ENCODE peak calls at places on chromosomes 3 and 15, in four cellular contexts. Z is neural progenitor cell, P is BJ, I is mesothelial cell of epicardium. X is an unnamed sample.

GRCh38 chr15:49235446-49236207 is 65.6 kb downstream of the GALK2 start:
- DNase-seq in P (peak), I (no peak), Z (peak), X (no peak)

GRCh38 chr3:18853269-18853668 is 295.0 kb upstream of the KCNH8 start:
- DNase-seq in Z (no peak), I (no peak), P (no peak), X (no peak)

GRCh38 chr3:16993227-16993626 is 108.5 kb downstream of the PLCL2 start:
- DNase-seq in I (no peak), Z (no peak), P (no peak), X (no peak)

GRCh38 chr15:71800835-71801745 is 9.3 kb upstream of the NR2E3 start:
- DNase-seq in I (no peak), P (no peak), Z (peak), X (no peak)

GRCh38 chr3:169596126-169596525 is 67.4 kb downstream of the MECOM start:
- DNase-seq in P (no peak), I (no peak), Z (no peak), X (no peak)

GRCh38 chr3:101898062-101898461 is 48.7 kb downstream of the NFKBIZ start:
- DNase-seq in P (no peak), Z (no peak), I (no peak), X (no peak)

GRCh38 chr3:178155521-178155920 is 380.7 kb upstream of the KCNMB2 start:
- DNase-seq in P (no peak), I (no peak), Z (peak), X (no peak)

GRCh38 chr3:46931631-46932441 is 44.7 kb downstream of the CCDC12 start:
- DNase-seq in Z (no peak), P (no peak), I (no peak), X (no peak)

GRCh38 chr15:74616020-74616939 is 644 bp downstream of the CLK3 start:
- DNase-seq in I (peak), Z (peak), P (no peak), X (no peak)

GRCh38 chr3:146468234-146468931 is 978 bp downstream of the PLSCR2 start:
- DNase-seq in Z (no peak), P (no peak), I (no peak), X (no peak)

GRCh38 chr3:167653750-167654149 is at the start of gene WDR49:
- DNase-seq in Z (peak), P (no peak), I (no peak), X (no peak)

GRCh38 chr15:48330045-48330840 is 986 bp upstream of the DUT start:
- DNase-seq in P (no peak), Z (no peak), I (no peak), X (no peak)

GRCh38 chr3:107522510-107523360 is at the start of gene BBX:
- DNase-seq in Z (peak), I (peak), P (peak), X (peak)

GRCh38 chr15:68614621-68615035 is 35.8 kb downstream of the CORO2B start:
- DNase-seq in Z (peak), P (no peak), I (no peak), X (no peak)

GRCh38 chr3:30779686-30780287 is 114.7 kb downstream of the GADL1 start:
- DNase-seq in I (no peak), P (no peak), Z (peak), X (no peak)

GRCh38 chr3:53195602-53196574 is 34.9 kb downstream of the PRKCD start:
- DNase-seq in P (no peak), Z (peak), I (peak), X (peak)

GRCh38 chr15:90387534-90388461 is at the start of gene IQGAP1:
- DNase-seq in Z (peak), P (peak), I (peak), X (peak)

GRCh38 chr15:72796515-72797337 is 13.2 kb upstream of the ADPGK start:
- DNase-seq in Z (peak), P (no peak), I (no peak), X (peak)

GRCh38 chr3:129664040-129664646 is 57.7 kb upstream of the PLXND1 start:
- DNase-seq in Z (peak), P (no peak), I (no peak), X (no peak)

GRCh38 chr3:155912574-155913190 is 42.2 kb downstream of the GMPS start:
- DNase-seq in I (no peak), P (no peak), Z (no peak), X (no peak)

GRCh38 chr3:116153174-116153573 is 292.1 kb downstream of the LSAMP start:
- DNase-seq in Z (no peak), P (no peak), I (no peak), X (no peak)

GRCh38 chr3:14587733-14588360 is 47.7 kb upstream of the GRIP2 start:
- DNase-seq in Z (no peak), I (no peak), P (no peak), X (no peak)

GRCh38 chr3:184559336-184559735 is 2.2 kb upstream of the EPHB3 start:
- DNase-seq in Z (no peak), I (no peak), P (no peak), X (no peak)

GRCh38 chr3:42302924-42303634 is 37.1 kb upstream of the CCK start:
- DNase-seq in I (no peak), P (no peak), Z (no peak), X (no peak)

GRCh38 chr3:56118968-56119367 is 349.3 kb downstream of the ERC2 start:
- DNase-seq in I (no peak), Z (no peak), P (no peak), X (no peak)

GRCh38 chr3:49006591-49007067 is 562 bp upstream of the WDR6 start:
- DNase-seq in P (no peak), I (no peak), Z (peak), X (no peak)

GRCh38 chr3:32392530-32393302 is 1.1 kb downstream of the CMTM7 start:
- DNase-seq in P (no peak), Z (no peak), I (no peak), X (no peak)

GRCh38 chr3:111547645-111548044 is 5.6 kb downstream of the CD96 start:
- DNase-seq in Z (no peak), P (no peak), I (no peak), X (no peak)

GRCh38 chr3:136753112-136753939 is 1.1 kb upstream of the STAG1 start:
- DNase-seq in I (no peak), Z (no peak), P (no peak), X (no peak)

GRCh38 chr15:81309647-81310460 is 14.1 kb downstream of the STARD5 start:
- DNase-seq in P (no peak), I (no peak), Z (no peak), X (no peak)

GRCh38 chr15:100266166-100266565 is 75.6 kb downstream of the ADAMTS17 start:
- DNase-seq in I (no peak), Z (no peak), P (no peak), X (no peak)

GRCh38 chr3:149936812-149937230 is 33.9 kb downstream of the PFN2 start:
- DNase-seq in Z (peak), I (no peak), P (no peak), X (no peak)
- TF ChIP-seq CTCF in Z (peak), I (no peak), P (peak), X (peak)

DNA sequence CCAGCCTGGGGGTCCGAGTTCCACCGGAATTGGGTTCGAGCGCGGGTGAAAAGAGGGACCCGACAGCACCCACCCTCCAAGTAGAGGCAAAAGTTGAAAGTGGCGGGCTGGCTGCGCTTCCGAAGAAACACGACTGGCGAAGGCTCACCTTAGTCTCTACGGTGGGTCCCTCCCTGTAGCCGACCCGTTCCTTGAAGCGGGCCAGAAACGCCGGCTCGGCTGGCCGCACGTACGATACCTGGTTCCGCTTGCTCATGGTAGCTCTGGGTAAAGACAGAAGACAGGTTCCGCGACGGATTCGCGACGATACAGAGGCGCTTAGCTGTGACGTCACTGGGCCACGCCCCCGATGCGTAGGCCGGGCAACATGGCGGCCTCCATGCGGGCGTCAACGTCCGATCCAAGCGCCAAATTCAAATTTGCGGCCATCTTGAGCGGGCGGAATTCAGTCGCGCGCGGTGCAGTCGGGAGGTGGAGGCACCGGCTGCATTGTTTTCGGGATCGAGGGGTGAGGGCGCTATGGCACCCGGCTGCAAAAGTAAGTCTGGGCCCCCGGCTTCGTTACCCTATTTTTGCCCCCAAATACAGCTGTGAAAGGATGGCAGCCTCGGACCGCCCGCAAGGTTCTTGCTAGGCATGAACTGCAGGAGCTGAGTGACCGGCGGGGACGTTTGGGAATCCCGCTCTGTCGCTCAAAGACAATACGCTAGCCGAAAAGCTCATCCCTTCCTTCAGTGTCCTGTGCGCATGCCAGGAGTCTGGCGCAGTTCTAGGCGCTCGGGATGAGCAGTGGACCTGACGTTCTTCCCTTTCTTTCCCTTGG is at the start of the genes KIAA1143 and KIF15:
- DNase-seq in I (peak), P (peak), Z (peak), X (peak)
- TF ChIP-seq CTCF in I (no peak), P (no peak), Z (peak), X (no peak)

DNA sequence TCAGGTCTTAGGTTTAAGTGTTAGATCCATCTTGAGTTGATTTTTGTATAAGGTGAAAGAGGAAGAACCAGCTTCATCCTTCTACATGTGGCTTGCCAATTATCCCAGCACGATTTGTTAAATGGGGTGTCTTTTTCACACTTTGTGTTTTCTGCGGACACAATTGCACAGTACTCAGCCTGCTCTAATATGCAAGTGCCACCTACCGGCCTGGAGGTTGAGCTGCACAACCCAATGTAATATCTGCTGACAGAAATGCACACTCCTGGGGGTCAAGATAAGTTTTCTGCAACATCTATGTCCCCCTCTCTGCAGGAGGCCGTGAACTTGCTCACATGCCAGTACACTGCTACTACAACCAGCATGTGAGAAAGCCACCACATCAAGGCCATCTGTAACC is 791.9 kb upstream of the ROBO1 start:
- DNase-seq in I (no peak), P (no peak), Z (no peak), X (no peak)
- TF ChIP-seq CTCF in I (no peak), P (no peak), Z (no peak), X (no peak)

GRCh38 chr3:123877965-123878364 is 6.2 kb downstream of the MYLK start:
- DNase-seq in Z (no peak), I (no peak), P (no peak), X (no peak)

GRCh38 chr3:123878807-123879206 is 5.3 kb downstream of the MYLK start:
- DNase-seq in P (no peak), I (no peak), Z (no peak), X (no peak)

GRCh38 chr3:123880998-123881561 is 3.1 kb downstream of the MYLK start:
- DNase-seq in I (no peak), P (no peak), Z (peak), X (no peak)

GRCh38 chr3:123877466-123877865 is 6.7 kb downstream of the MYLK start:
- DNase-seq in P (no peak), I (no peak), Z (no peak), X (no peak)

DNA sequence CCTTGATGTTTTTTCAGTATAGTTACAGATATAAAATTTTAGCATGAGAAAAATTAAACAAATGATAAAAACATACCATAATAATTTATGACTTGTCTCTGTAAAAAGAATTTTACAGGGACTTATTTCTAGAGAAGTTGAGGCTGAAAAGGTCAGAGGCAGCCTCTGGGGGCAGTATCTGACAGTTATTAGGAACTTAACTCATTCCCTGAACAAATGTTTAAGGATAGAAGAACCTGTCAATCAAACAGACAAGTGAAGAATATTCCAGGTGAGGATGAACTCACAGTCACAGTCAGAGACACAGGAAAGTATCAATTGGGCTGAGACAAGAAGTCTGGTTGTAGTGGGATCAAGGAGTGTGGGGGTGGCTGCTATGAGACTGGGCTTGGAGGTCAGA is 7.3 kb downstream of the MYLK start:
- DNase-seq in I (no peak), Z (no peak), P (no peak), X (no peak)
- TF ChIP-seq CTCF in I (no peak), Z (peak), P (peak), X (peak)

X was measured in D721Med.